ENCODE peak calls at places on chromosomes 1 and 21, in ten cellular contexts. A, M, E, H, Y, G, T, N, X and I are unnamed samples.

GRCh38 chr1:151435174-151435573 is 24.1 kb downstream of the POGZ start:
- DNase-seq in H (no peak), E (no peak), G (no peak), M (no peak), N (no peak), A (no peak), Y (no peak), X (no peak), T (no peak), I (no peak)

GRCh38 chr1:171788696-171789095 is 7.2 kb downstream of the METTL13 start:
- DNase-seq in H (no peak), X (no peak), N (peak), A (no peak), E (peak), Y (no peak), G (no peak), M (no peak), T (no peak), I (no peak)

GRCh38 chr1:36212782-36213181 is 11.5 kb upstream of the THRAP3 start:
- DNase-seq in H (peak), A (no peak), Y (no peak), T (no peak), G (no peak), X (no peak), N (no peak), M (no peak), E (no peak), I (no peak)

GRCh38 chr1:172359531-172359991 is 60.9 kb upstream of the C1orf105 start:
- DNase-seq in E (peak), X (no peak), M (no peak), T (no peak), A (no peak), Y (no peak), G (no peak), H (no peak), N (no peak), I (no peak)

GRCh38 chr1:119631086-119631432 is 17.0 kb downstream of the ZNF697 start:
- DNase-seq in E (no peak), G (no peak), A (no peak), T (no peak), N (no peak), H (no peak), Y (no peak), M (no peak), X (no peak), I (no peak)

GRCh38 chr1:53133261-53134041 is 9.0 kb downstream of the SLC1A7 start:
- DNase-seq in T (no peak), M (peak), N (no peak), G (no peak), H (no peak), A (no peak), Y (no peak), X (no peak), E (no peak), I (no peak)

GRCh38 chr1:11707621-11708276 is 16.2 kb downstream of the DRAXIN start:
- DNase-seq in N (no peak), X (peak), T (no peak), M (no peak), E (no peak), G (peak), H (no peak), A (no peak), Y (no peak), I (no peak)

GRCh38 chr1:94962745-94963265 is 35.9 kb upstream of the CNN3 start:
- DNase-seq in M (no peak), A (no peak), N (no peak), T (peak), X (peak), H (no peak), G (no peak), Y (peak), E (peak), I (no peak)

GRCh38 chr21:26845066-26845749 is at the start of gene ADAMTS1:
- DNase-seq in E (peak), Y (no peak), T (no peak), A (peak), G (peak), N (no peak), X (peak), M (peak), H (peak), I (peak)

GRCh38 chr21:26844258-26845065 is 747 bp downstream of the ADAMTS1 start:
- DNase-seq in G (peak), M (peak), T (no peak), E (peak), A (peak), Y (no peak), N (no peak), H (peak), X (no peak), I (peak)

GRCh38 chr1:39733161-39733560 is 5.5 kb upstream of the PPIE start:
- DNase-seq in T (no peak), Y (no peak), E (no peak), M (no peak), G (no peak), H (no peak), A (no peak), X (no peak), N (no peak), I (no peak)

GRCh38 chr1:14653461-14653960 is 55.0 kb downstream of the KAZN start:
- DNase-seq in H (no peak), G (no peak), E (no peak), T (no peak), Y (no peak), A (no peak), N (no peak), M (no peak), X (no peak), I (no peak)

GRCh38 chr1:14655386-14655785 is 56.9 kb downstream of the KAZN start:
- DNase-seq in Y (no peak), N (no peak), H (no peak), E (no peak), M (no peak), X (no peak), A (no peak), T (no peak), G (no peak), I (no peak)

GRCh38 chr1:14658642-14659041 is 60.2 kb downstream of the KAZN start:
- DNase-seq in G (no peak), T (no peak), X (no peak), E (no peak), N (no peak), M (no peak), Y (no peak), H (no peak), A (no peak), I (no peak)

GRCh38 chr1:14659913-14660312 is 61.4 kb downstream of the KAZN start:
- DNase-seq in X (no peak), M (no peak), T (no peak), H (no peak), Y (no peak), E (no peak), G (peak), A (no peak), N (no peak), I (no peak)

GRCh38 chr1:14656384-14656937 is 58.0 kb downstream of the KAZN start:
- DNase-seq in M (no peak), T (no peak), Y (no peak), N (no peak), E (no peak), H (no peak), A (no peak), X (no peak), G (no peak), I (no peak)
- TF ChIP-seq CTCF in M (no peak), T (no peak), Y (no peak), N (no peak), E (no peak), H (no peak), A (no peak), X (no peak), G (no peak), I (no peak)

DNA sequence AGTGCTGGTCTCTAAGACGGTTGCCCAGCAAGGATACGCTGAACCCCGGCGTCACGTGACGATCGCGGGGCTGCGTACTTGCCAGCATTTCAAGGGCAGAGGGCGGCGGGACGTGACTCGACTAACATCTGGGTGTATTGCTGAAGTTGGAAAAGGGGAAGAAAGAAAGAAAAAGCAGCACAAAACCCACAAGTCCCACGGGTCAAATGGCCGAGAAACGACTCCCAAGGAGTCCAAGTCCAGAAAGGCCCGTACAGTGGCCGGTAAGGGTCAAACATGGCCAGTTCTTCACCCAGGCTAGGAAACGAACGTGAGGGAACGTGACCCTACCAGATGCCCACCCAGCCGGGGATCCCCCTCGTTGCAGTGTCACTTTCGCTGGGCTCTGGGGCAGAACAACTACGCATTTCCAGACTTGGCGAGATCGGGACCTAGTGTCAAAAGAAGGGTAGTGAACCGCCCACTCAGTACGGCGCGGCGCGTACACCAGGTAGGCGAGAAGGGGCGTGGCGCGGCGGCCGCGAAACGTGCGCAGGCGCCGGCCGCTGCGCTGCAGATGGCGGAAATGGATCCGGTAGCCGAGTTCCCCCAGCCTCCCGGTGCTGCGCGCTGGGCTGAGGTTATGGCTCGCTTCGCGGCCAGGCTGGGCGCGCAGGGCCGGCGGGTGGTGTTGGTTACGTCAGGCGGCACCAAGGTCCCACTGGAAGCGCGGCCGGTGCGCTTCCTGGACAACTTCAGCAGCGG is at the start of the genes PPCS and ZMYND12:
- DNase-seq in T (peak), A (peak), H (peak), X (peak), G (peak), Y (peak), N (no peak), E (peak), M (peak), I (peak)
- TF ChIP-seq CTCF in T (peak), A (peak), H (peak), X (no peak), G (no peak), Y (no peak), N (no peak), E (no peak), M (peak), I (no peak)

DNA sequence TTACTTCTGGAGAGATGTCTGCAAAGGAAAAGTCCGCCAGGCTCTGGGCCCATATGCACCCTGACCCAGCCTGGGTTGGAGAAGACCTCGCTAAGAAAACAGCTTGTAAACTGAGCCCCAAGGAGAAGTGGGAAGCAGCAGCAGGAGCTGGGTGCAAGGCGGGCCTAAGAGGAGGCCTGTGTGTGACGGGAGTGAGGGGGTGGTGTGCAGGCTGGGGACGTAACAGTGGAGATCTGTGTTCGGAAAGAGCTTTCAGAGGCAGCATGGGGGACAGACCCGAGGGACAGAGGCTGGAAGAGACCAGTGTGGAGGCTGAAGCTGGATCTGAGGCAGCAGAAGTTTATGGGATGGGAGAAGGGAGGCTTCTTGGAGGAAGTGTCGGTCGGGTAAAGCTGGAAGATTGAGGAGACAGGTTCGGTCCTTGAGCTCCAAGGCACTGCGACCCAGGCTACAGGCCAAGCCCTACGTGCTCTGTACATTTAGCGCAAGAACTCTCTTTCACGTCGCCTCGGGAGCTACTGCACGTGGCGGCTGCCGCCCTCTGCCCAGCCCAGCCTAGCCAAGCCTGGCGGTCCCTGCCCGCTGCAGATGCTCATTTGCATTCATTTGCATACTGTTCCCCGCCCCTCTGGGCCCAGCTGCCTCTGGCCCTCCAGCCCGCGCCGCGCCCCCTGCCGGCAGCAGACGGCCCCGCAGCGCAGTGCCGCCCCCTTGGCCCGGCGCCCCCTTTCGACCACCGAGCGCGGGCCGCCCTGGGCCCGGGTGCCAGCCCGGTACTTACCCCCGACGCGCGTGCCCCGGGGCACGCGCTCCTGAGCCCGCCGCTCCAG is 6.3 kb downstream of the HPCA start:
- DNase-seq in N (no peak), Y (peak), A (peak), M (peak), G (peak), E (peak), T (no peak), X (peak), H (peak), I (peak)
- TF ChIP-seq CTCF in N (peak), Y (peak), A (peak), M (peak), G (peak), E (peak), T (peak), X (peak), H (no peak), I (peak)

GRCh38 chr1:154611150-154611865 is 3.3 kb upstream of the ADAR start:
- DNase-seq in A (no peak), H (no peak), M (no peak), G (no peak), N (no peak), Y (no peak), T (no peak), X (no peak), E (no peak), I (no peak)

GRCh38 chr1:154616659-154617345 is 8.8 kb upstream of the ADAR start:
- DNase-seq in X (no peak), T (no peak), A (no peak), N (no peak), E (no peak), M (no peak), H (no peak), G (no peak), Y (no peak), I (no peak)

GRCh38 chr1:154614247-154614646 is 6.3 kb upstream of the ADAR start:
- DNase-seq in M (no peak), N (no peak), E (no peak), G (peak), T (no peak), X (no peak), Y (no peak), A (no peak), H (no peak), I (no peak)

GRCh38 chr1:154615411-154615810 is 7.4 kb upstream of the ADAR start:
- DNase-seq in E (no peak), M (no peak), H (no peak), G (no peak), X (no peak), Y (no peak), N (no peak), A (no peak), T (no peak), I (no peak)

DNA sequence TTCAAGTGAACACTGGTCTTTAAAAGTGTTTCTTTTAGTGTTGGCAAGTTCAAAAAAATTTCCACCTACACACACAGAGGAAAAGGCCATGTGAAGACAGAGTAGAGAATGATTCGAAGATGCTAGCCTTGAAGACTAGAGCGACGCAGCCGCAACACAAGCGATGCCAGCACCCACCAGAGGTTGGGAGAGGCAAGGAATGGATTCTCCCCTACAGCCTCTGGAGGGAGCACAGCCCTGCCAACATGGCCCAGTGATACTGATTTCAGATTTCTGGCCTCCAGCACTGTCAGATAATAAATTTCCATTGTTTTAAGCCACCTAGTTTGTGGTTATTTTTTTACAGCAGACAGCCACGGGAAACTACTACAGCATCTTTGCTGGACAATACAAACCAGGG is 6.9 kb upstream of the ADAR start:
- DNase-seq in X (no peak), A (no peak), E (no peak), T (no peak), M (no peak), Y (no peak), H (no peak), N (no peak), G (no peak), I (no peak)
- TF ChIP-seq CTCF in X (no peak), A (no peak), E (peak), T (no peak), M (no peak), Y (no peak), H (no peak), N (no peak), G (no peak), I (no peak)

GRCh38 chr1:207863893-207864535 is 46.9 kb downstream of the CD34 start:
- DNase-seq in G (no peak), N (no peak), X (peak), E (no peak), H (no peak), M (peak), Y (peak), A (no peak), T (peak), I (no peak)
- TF ChIP-seq CTCF in G (no peak), N (no peak), X (no peak), E (no peak), H (no peak), M (peak), Y (no peak), A (no peak), T (peak), I (no peak)

GRCh38 chr21:23021481-23021880 is 2023.3 kb downstream of the NCAM2 start:
- DNase-seq in N (no peak), M (no peak), H (no peak), Y (no peak), T (no peak), G (no peak), X (no peak), E (no peak), A (no peak), I (no peak)

GRCh38 chr21:23017989-23018388 is 2019.8 kb downstream of the NCAM2 start:
- DNase-seq in H (no peak), T (no peak), M (no peak), G (no peak), N (no peak), E (no peak), A (no peak), Y (no peak), X (no peak), I (no peak)

GRCh38 chr21:23014021-23014420 is 2015.8 kb downstream of the NCAM2 start:
- DNase-seq in H (no peak), T (no peak), A (no peak), E (no peak), X (no peak), N (no peak), G (no peak), Y (no peak), M (no peak), I (no peak)

GRCh38 chr21:23020969-23021368 is 2022.8 kb downstream of the NCAM2 start:
- DNase-seq in X (no peak), E (no peak), G (no peak), T (no peak), N (no peak), Y (no peak), A (no peak), M (no peak), H (no peak), I (no peak)

GRCh38 chr21:23016617-23017016 is 2018.4 kb downstream of the NCAM2 start:
- DNase-seq in A (no peak), X (no peak), M (no peak), Y (no peak), T (no peak), N (no peak), E (peak), H (no peak), G (peak), I (no peak)
- TF ChIP-seq CTCF in A (no peak), X (no peak), M (no peak), Y (no peak), T (no peak), N (no peak), E (peak), H (no peak), G (peak), I (no peak)

DNA sequence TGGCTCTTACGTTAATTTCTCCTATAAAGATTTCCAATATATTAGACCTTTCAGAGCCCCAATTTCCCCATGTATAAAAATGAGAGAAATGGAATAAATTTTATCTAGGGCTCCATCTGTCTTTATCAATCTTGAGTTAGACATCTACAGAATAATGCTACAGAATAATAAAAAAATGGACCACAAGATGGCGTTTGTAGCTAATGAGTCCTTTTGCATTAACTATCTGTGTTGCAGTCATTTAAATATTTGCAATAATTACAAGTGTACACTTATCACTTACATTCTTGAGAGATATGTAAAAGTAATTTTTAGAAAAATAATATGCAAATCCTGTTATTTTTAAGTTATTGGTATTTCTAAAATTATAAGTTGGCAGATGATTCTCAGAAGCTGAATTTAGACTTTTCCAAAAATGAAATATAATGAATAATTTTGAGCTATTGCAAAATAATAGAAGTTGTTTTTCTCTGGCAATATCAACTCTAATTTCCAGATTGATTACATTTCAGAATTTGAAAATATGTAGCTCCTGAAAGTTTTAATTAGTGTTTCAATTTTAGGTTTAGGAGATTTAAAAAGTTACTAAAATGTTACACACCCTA is 87.7 kb downstream of the SNX7 start:
- DNase-seq in Y (peak), T (no peak), G (no peak), A (no peak), H (no peak), N (no peak), X (no peak), M (no peak), E (peak), I (no peak)
- TF ChIP-seq CTCF in Y (peak), T (peak), G (peak), A (no peak), H (no peak), N (peak), X (no peak), M (peak), E (peak), I (no peak)

DNA sequence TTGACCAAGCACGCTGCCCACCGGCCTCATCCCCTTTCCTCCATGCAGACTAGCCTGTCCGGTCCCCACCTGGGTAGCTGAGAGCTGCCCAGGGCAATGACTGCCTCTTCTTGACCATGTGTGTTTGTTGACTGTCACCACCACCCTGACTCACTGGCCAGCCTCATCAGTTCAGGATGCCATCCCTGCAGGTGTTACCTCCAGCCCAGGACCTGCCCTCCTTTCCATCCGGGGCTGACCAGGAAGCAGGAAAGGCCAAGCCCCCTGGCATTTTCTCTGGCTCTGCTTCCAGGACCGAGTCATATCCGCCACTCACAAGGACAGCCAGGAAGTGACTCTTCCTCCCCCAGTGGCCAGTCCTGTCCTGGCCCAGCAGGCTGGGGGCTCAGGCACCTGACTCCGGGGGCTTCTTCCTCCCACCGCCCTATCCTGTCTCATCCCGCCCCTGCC is 17.1 kb downstream of the EPHA2 start:
- DNase-seq in E (no peak), X (no peak), M (no peak), N (no peak), A (no peak), H (no peak), G (no peak), Y (no peak), T (no peak), I (no peak)
- TF ChIP-seq CTCF in E (peak), X (no peak), M (peak), N (no peak), A (no peak), H (no peak), G (peak), Y (no peak), T (no peak), I (no peak)

GRCh38 chr1:156726549-156727226 is 1.6 kb upstream of the METTL25B start:
- DNase-seq in A (no peak), E (peak), H (no peak), M (no peak), Y (peak), G (peak), X (peak), T (no peak), N (no peak), I (no peak)
- TF ChIP-seq CTCF in A (peak), E (peak), H (peak), M (no peak), Y (peak), G (peak), X (peak), T (peak), N (peak), I (peak)